ENCODE peak calls at places on chromosomes 1 and 21, in nine cellular contexts. E is OCI-LY7, O is cardiac fibroblast, M is mesothelial cell of epicardium, P is ovary, Q is fibroblast of the aortic adventitia, Z is epithelial cell of esophagus, T is lower leg skin, N is kidney. D is an unnamed sample.
A peak's percentile ranks its signal among the peaks of the same experiment; 100 is the strongest.

GRCh38 chr21:25670726-25671125 is 31.7 kb downstream of the JAM2 start:
- DNase-seq in E (no peak), O (peak; percentile 73), M (no peak), P (no peak), Q (peak; percentile 94), Z (no peak), T (no peak), N (no peak), D (no peak)

GRCh38 chr1:119676571-119677206 is 28.6 kb upstream of the ZNF697 start:
- DNase-seq in E (no peak), O (peak; percentile 60), M (no peak), P (no peak), Q (peak; percentile 73), Z (no peak), T (peak; percentile 32), N (no peak), D (no peak)

GRCh38 chr1:58657082-58657481 is 42.8 kb downstream of the MYSM1 start:
- DNase-seq in E (peak; percentile 56), O (no peak), M (no peak), P (no peak), Q (no peak), Z (peak; percentile 17), T (no peak), N (no peak), D (no peak)

GRCh38 chr1:14616997-14617396 is 18.5 kb downstream of the KAZN start:
- DNase-seq in E (no peak), O (no peak), M (no peak), P (no peak), Q (no peak), Z (no peak), T (no peak), N (no peak), D (no peak)

GRCh38 chr21:44304846-44305245 is 5.0 kb downstream of the PFKL start:
- DNase-seq in E (peak; percentile 72), O (peak; percentile 52), M (peak; percentile 70), P (peak; percentile 40), Q (peak; percentile 46), Z (peak; percentile 53), T (no peak), N (no peak), D (no peak)

GRCh38 chr1:152244576-152244975 is 20.6 kb upstream of the HRNR start:
- DNase-seq in E (no peak), O (no peak), M (no peak), P (no peak), Q (no peak), Z (peak; percentile 85), T (no peak), N (no peak), D (no peak)

GRCh38 chr1:42756956-42757891 is 9.6 kb downstream of the P3H1 start:
- DNase-seq in E (peak; percentile 77), O (peak; percentile 73), M (no peak), P (no peak), Q (peak; percentile 73), Z (peak; percentile 72), T (no peak), N (no peak), D (no peak)

GRCh38 chr1:10168912-10169514 is 41.4 kb upstream of the KIF1B start:
- DNase-seq in E (no peak), O (no peak), M (no peak), P (no peak), Q (no peak), Z (no peak), T (no peak), N (no peak), D (no peak)

GRCh38 chr21:22421416-22422190 is 1423.4 kb downstream of the NCAM2 start:
- DNase-seq in E (no peak), O (no peak), M (no peak), P (no peak), Q (no peak), Z (no peak), T (no peak), N (no peak), D (no peak)

GRCh38 chr1:55718758-55719671 is 503.9 kb upstream of the USP24 start:
- DNase-seq in E (no peak), O (peak; percentile 99), M (no peak), P (peak; percentile 85), Q (peak; percentile 100), Z (peak; percentile 73), T (peak; percentile 84), N (no peak), D (no peak)

GRCh38 chr1:200042119-200042436 is 14.6 kb downstream of the NR5A2 start:
- DNase-seq in E (no peak), O (no peak), M (no peak), P (no peak), Q (no peak), Z (no peak), T (no peak), N (no peak), D (no peak)

GRCh38 chr1:212432706-212433576 is at the start of gene NENF:
- DNase-seq in E (peak; percentile 74), O (peak; percentile 85), M (peak; percentile 79), P (peak; percentile 78), Q (peak; percentile 67), Z (peak; percentile 84), T (peak; percentile 67), N (peak; percentile 93), D (no peak)

GRCh38 chr1:218366322-218367052 is 21.4 kb downstream of the TGFB2 start:
- DNase-seq in E (no peak), O (no peak), M (no peak), P (no peak), Q (no peak), Z (no peak), T (no peak), N (no peak), D (no peak)

GRCh38 chr1:91402023-91402422 is 2.6 kb downstream of the HFM1 start:
- DNase-seq in E (peak; percentile 25), O (peak; percentile 47), M (no peak), P (no peak), Q (peak; percentile 39), Z (peak; percentile 28), T (no peak), N (no peak), D (no peak)

DNA sequence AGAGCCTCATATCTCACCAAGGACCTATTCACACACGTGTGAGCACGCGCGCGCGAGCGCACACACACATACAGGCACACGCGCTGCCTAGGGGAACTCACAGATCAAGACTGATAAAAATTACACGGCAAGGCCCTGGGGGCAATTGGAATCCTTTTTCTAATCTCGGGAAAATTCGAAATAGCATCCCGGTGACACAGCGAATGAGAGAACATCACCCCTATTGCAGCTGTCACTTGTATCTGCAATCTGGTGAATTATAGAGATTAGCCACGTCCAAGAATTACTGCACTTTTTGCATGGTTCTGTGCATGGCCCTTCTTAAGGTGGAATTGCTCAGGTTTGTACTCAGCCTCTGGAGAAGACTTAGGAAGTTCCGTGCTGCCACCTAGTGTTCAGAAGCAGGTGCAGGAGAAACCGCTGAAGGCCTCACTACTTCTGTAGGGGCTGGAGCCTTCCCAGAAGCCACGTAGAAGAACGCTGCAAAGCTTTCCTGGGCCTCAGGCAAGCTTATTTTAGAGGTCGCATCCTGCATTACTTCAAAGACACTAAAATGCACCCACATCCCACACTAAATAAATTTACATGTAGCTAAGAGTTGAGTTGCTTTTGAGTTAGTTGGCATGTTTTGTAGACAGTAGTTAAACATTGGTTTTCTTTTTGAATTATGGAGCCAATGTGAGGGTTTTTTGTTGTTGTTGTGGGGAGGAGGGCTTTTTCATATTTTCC is 229.2 kb upstream of the CAMK1G start:
- DNase-seq in E (peak; percentile 63), O (peak; percentile 95), M (peak; percentile 82), P (no peak), Q (peak; percentile 96), Z (peak; percentile 95), T (peak; percentile 87), N (no peak), D (no peak)
- TF ChIP-seq CTCF in E (peak; percentile 88), O (peak; percentile 93), M (peak; percentile 77), P (no peak), Q (peak; percentile 94), Z (peak; percentile 97), T (no peak), N (peak; percentile 69), D (peak; percentile 89)

GRCh38 chr1:183484254-183484653 is 12.0 kb downstream of the SMG7 start:
- DNase-seq in E (no peak), O (no peak), M (no peak), P (no peak), Q (no peak), Z (peak; percentile 28), T (no peak), N (no peak), D (no peak)
- TF ChIP-seq CTCF in E (no peak), O (no peak), M (peak; percentile 43), P (no peak), Q (no peak), Z (peak; percentile 47), T (no peak), N (peak; percentile 16), D (peak; percentile 69)

GRCh38 chr21:35885942-35886541 is 174.3 kb downstream of the SETD4 start:
- DNase-seq in E (no peak), O (no peak), M (no peak), P (no peak), Q (no peak), Z (no peak), T (no peak), N (no peak), D (no peak)
- TF ChIP-seq CTCF in E (no peak), O (no peak), M (no peak), P (no peak), Q (no peak), Z (no peak), T (no peak), N (no peak), D (no peak)

GRCh38 chr1:24111998-24112380 is at the start of gene MYOM3:
- DNase-seq in E (no peak), O (no peak), M (no peak), P (no peak), Q (no peak), Z (peak; percentile 27), T (no peak), N (no peak), D (peak; percentile 61)

GRCh38 chr1:24111264-24111997 is 504 bp downstream of the MYOM3 start:
- DNase-seq in E (no peak), O (peak; percentile 32), M (no peak), P (no peak), Q (peak; percentile 49), Z (peak; percentile 83), T (no peak), N (no peak), D (no peak)

GRCh38 chr1:24110642-24111263 is 1.2 kb downstream of the MYOM3 start:
- DNase-seq in E (no peak), O (no peak), M (no peak), P (no peak), Q (no peak), Z (no peak), T (no peak), N (no peak), D (no peak)

GRCh38 chr1:24114753-24115152 is 2.8 kb upstream of the MYOM3 start:
- DNase-seq in E (no peak), O (no peak), M (no peak), P (no peak), Q (no peak), Z (no peak), T (no peak), N (no peak), D (no peak)

GRCh38 chr1:24112381-24113169 is 640 bp upstream of the MYOM3 start:
- DNase-seq in E (peak; percentile 50), O (peak; percentile 78), M (peak; percentile 56), P (peak; percentile 67), Q (peak; percentile 73), Z (peak; percentile 87), T (peak; percentile 65), N (no peak), D (peak; percentile 88)
- TF ChIP-seq CTCF in E (peak; percentile 68), O (peak; percentile 65), M (no peak), P (peak; percentile 44), Q (peak; percentile 65), Z (peak; percentile 79), T (no peak), N (peak; percentile 65), D (peak; percentile 82)